ENCODE peak calls at places on chromosomes 12 and 14, in eight cellular contexts. Q, Y, X, D, G, H, V and K are unnamed samples.

GRCh38 chr12:101552277-101552676 is 42.5 kb upstream of the MYBPC1 start:
- DNase-seq in X (no peak), V (no peak), H (no peak), Q (no peak), G (no peak), D (no peak), Y (no peak), K (no peak)

GRCh38 chr12:94134226-94134795 is 14.1 kb upstream of the PLXNC1 start:
- DNase-seq in Y (peak; percentile 78), G (peak; percentile 56), Q (no peak), V (no peak), X (peak; percentile 9), D (peak; percentile 71), H (no peak), K (peak; percentile 64)

GRCh38 chr12:43692064-43692463 is 66.5 kb downstream of the PUS7L start:
- DNase-seq in X (no peak), G (peak; percentile 52), Q (no peak), H (no peak), Y (no peak), D (no peak), V (no peak), K (no peak)

GRCh38 chr12:54251667-54252284 is 28.1 kb downstream of the CBX5 start:
- DNase-seq in G (peak; percentile 67), Y (peak; percentile 56), D (peak; percentile 69), V (no peak), X (no peak), H (no peak), Q (no peak), K (peak; percentile 70)

GRCh38 chr12:18158774-18159557 is 69.0 kb upstream of the RERGL start:
- DNase-seq in G (peak; percentile 5), V (peak; percentile 41), D (peak; percentile 13), Q (no peak), Y (peak; percentile 48), H (no peak), X (no peak), K (no peak)

GRCh38 chr12:6644903-6645302 is 2.3 kb downstream of the ACRBP start:
- DNase-seq in Q (no peak), G (no peak), Y (no peak), V (peak; percentile 63), D (no peak), H (no peak), X (no peak), K (no peak)

GRCh38 chr14:70188292-70188607 is 501 bp downstream of the SLC8A3 start:
- DNase-seq in X (no peak), D (no peak), V (no peak), H (peak; percentile 65), Q (no peak), Y (peak; percentile 25), G (peak; percentile 21), K (no peak)

GRCh38 chr14:87868920-87869319 is 124.1 kb downstream of the GALC start:
- DNase-seq in Y (no peak), V (no peak), Q (no peak), H (no peak), X (no peak), D (no peak), G (no peak), K (no peak)

GRCh38 chr12:40034712-40035111 is 71.2 kb downstream of the SLC2A13 start:
- DNase-seq in D (no peak), V (no peak), Q (no peak), G (no peak), X (no peak), Y (no peak), H (no peak), K (no peak)

GRCh38 chr14:96105089-96105920 is 66.1 kb downstream of the C14orf132 start:
- DNase-seq in G (no peak), H (no peak), Y (no peak), X (no peak), D (no peak), Q (no peak), V (no peak), K (no peak)

GRCh38 chr12:19759229-19759628 is 319.9 kb downstream of the AEBP2 start:
- DNase-seq in V (no peak), X (no peak), Q (no peak), Y (no peak), G (peak; percentile 47), H (no peak), D (no peak), K (no peak)

GRCh38 chr12:56230449-56231183 is 765 bp downstream of the SLC39A5 start:
- DNase-seq in V (peak; percentile 56), Y (no peak), G (no peak), X (no peak), H (peak; percentile 84), D (no peak), Q (peak; percentile 45), K (peak; percentile 34)

GRCh38 chr14:22648506-22648905 is 4.4 kb upstream of the OR6J1 start:
- DNase-seq in H (no peak), D (no peak), V (no peak), G (no peak), Q (no peak), Y (no peak), X (no peak), K (no peak)

GRCh38 chr12:6450091-6450868 is 1.6 kb upstream of the TAPBPL start:
- DNase-seq in Y (no peak), D (no peak), X (no peak), V (no peak), G (no peak), Q (no peak), H (peak; percentile 40), K (no peak)

GRCh38 chr12:68785823-68786222 is 22.2 kb upstream of the MDM2 start:
- DNase-seq in X (no peak), H (no peak), V (no peak), Y (no peak), G (no peak), Q (no peak), D (no peak), K (no peak)

GRCh38 chr12:57099062-57099714 is 10.3 kb downstream of the NAB2 start:
- DNase-seq in Y (no peak), X (no peak), H (no peak), G (no peak), D (no peak), Q (no peak), V (no peak), K (peak; percentile 6)

GRCh38 chr12:114018669-114019068 is 52.5 kb upstream of the RBM19 start:
- DNase-seq in Q (no peak), Y (no peak), D (no peak), V (no peak), H (no peak), X (no peak), G (no peak), K (no peak)

GRCh38 chr14:50312734-50313054 is 570 bp downstream of the DMAC2L start:
- DNase-seq in Y (no peak), G (no peak), H (no peak), X (no peak), V (no peak), Q (no peak), D (no peak), K (no peak)

GRCh38 chr14:50310445-50310844 is 1.6 kb downstream of the L2HGDH start:
- DNase-seq in D (no peak), H (no peak), V (no peak), X (no peak), Y (no peak), G (no peak), Q (no peak), K (no peak)

GRCh38 chr14:50308363-50308762 is 3.7 kb downstream of the L2HGDH start:
- DNase-seq in Y (no peak), Q (no peak), G (no peak), H (no peak), X (no peak), V (no peak), D (no peak), K (no peak)

GRCh38 chr14:50311337-50311973 is 574 bp downstream of the L2HGDH start:
- DNase-seq in Q (no peak), Y (no peak), D (peak; percentile 90), G (peak; percentile 8), X (no peak), H (no peak), V (no peak), K (no peak)

GRCh38 chr14:50311974-50312733 is at the start of the genes DMAC2L and L2HGDH:
- DNase-seq in Q (peak; percentile 96), V (peak; percentile 97), H (peak; percentile 95), Y (peak; percentile 97), X (peak; percentile 79), G (peak; percentile 95), D (peak; percentile 97), K (peak; percentile 98)
- TF ChIP-seq CTCF in Q (peak; percentile 16), V (peak; percentile 22), H (peak; percentile 39), Y (no peak), X (no peak), G (no peak), D (no peak), K (no peak)

GRCh38 chr14:54693761-54694160 is 126.8 kb downstream of the SAMD4A start:
- DNase-seq in D (no peak), G (no peak), X (no peak), V (no peak), H (no peak), Y (no peak), Q (no peak), K (no peak)

GRCh38 chr14:54689928-54690327 is 123.0 kb downstream of the SAMD4A start:
- DNase-seq in V (no peak), X (no peak), G (no peak), H (no peak), Q (no peak), Y (no peak), D (no peak), K (no peak)

GRCh38 chr14:54690887-54691286 is 124.0 kb downstream of the SAMD4A start:
- DNase-seq in D (no peak), H (no peak), Q (no peak), G (no peak), X (no peak), Y (no peak), V (no peak), K (no peak)

GRCh38 chr14:54692261-54692861 is 125.4 kb downstream of the SAMD4A start:
- DNase-seq in D (no peak), Y (no peak), H (no peak), Q (no peak), G (no peak), X (no peak), V (no peak), K (no peak)

GRCh38 chr14:54691525-54692260 is 124.8 kb downstream of the SAMD4A start:
- DNase-seq in G (peak; percentile 82), H (peak; percentile 78), X (peak; percentile 13), V (peak; percentile 80), Y (peak; percentile 70), Q (peak; percentile 86), D (peak; percentile 59), K (peak; percentile 45)
- TF ChIP-seq CTCF in G (peak; percentile 89), H (peak; percentile 54), X (peak; percentile 57), V (peak; percentile 93), Y (peak; percentile 89), Q (peak; percentile 89), D (peak; percentile 85), K (peak; percentile 80)

GRCh38 chr14:47536341-47536740 is 139.1 kb downstream of the MDGA2 start:
- DNase-seq in Q (no peak), D (no peak), H (no peak), X (no peak), Y (no peak), G (no peak), V (no peak), K (no peak)

GRCh38 chr14:47541652-47542051 is 133.8 kb downstream of the MDGA2 start:
- DNase-seq in Y (no peak), Q (no peak), X (no peak), G (no peak), D (no peak), V (no peak), H (no peak), K (no peak)

GRCh38 chr14:47539065-47539464 is 136.3 kb downstream of the MDGA2 start:
- DNase-seq in G (peak; percentile 13), V (peak; percentile 42), Q (peak; percentile 25), D (no peak), X (no peak), H (no peak), Y (no peak), K (peak; percentile 4)
- TF ChIP-seq CTCF in G (no peak), V (peak; percentile 72), Q (peak; percentile 47), D (peak; percentile 19), X (no peak), H (no peak), Y (no peak), K (no peak)

GRCh38 chr12:66708704-66709443 is 30.0 kb upstream of the GRIP1 start:
- DNase-seq in G (peak; percentile 34), X (no peak), Q (no peak), D (no peak), H (no peak), V (no peak), Y (peak; percentile 26), K (no peak)
- TF ChIP-seq CTCF in G (peak; percentile 7), X (peak; percentile 76), Q (peak; percentile 43), D (peak; percentile 42), H (no peak), V (peak; percentile 63), Y (peak; percentile 20), K (no peak)